ENCODE peak calls at places on chromosomes 13 and 19, in nine cellular contexts. One of them, this sample, is unnamed. For H3K4me1, the result is how much of the 10 kb centered on the place peaks cover.

GRCh38 chr13:45370922-45371406 is 30.0 kb upstream of the TPT1 start:
- ATAC-seq in lung: peak
- ATAC-seq in heart right ventricle: peak
- ATAC-seq in CD8-positive, alpha-beta T cell: no peak
- ATAC-seq in upper lobe of left lung: peak
- ATAC-seq in GM12878: peak
- ATAC-seq in psoas muscle: peak
- ATAC-seq in RWPE2: peak
- ATAC-seq in left lung: peak
- ATAC-seq in this sample: peak

GRCh38 chr13:41345165-41345920 is 34.3 kb downstream of the NAA16 start:
- ATAC-seq in lung: no peak
- ATAC-seq in heart right ventricle: peak
- ATAC-seq in CD8-positive, alpha-beta T cell: no peak
- ATAC-seq in upper lobe of left lung: no peak
- ATAC-seq in GM12878: no peak
- ATAC-seq in psoas muscle: no peak
- ATAC-seq in RWPE2: no peak
- ATAC-seq in left lung: no peak
- ATAC-seq in this sample: no peak

GRCh38 chr19:23346696-23347095 is 48.6 kb downstream of the ZNF91 start:
- ATAC-seq in lung: no peak
- ATAC-seq in heart right ventricle: no peak
- ATAC-seq in CD8-positive, alpha-beta T cell: no peak
- ATAC-seq in upper lobe of left lung: no peak
- ATAC-seq in GM12878: no peak
- ATAC-seq in psoas muscle: no peak
- ATAC-seq in RWPE2: no peak
- ATAC-seq in left lung: no peak
- ATAC-seq in this sample: no peak

GRCh38 chr19:48613024-48613851 is 1.6 kb downstream of the FAM83E start:
- ATAC-seq in lung: no peak
- ATAC-seq in heart right ventricle: no peak
- ATAC-seq in CD8-positive, alpha-beta T cell: no peak
- ATAC-seq in upper lobe of left lung: no peak
- ATAC-seq in GM12878: peak
- ATAC-seq in psoas muscle: peak
- ATAC-seq in RWPE2: no peak
- ATAC-seq in left lung: no peak
- ATAC-seq in this sample: no peak

GRCh38 chr13:38008636-38009035 is 139.1 kb upstream of the TRPC4 start:
- ATAC-seq in lung: no peak
- ATAC-seq in heart right ventricle: no peak
- ATAC-seq in CD8-positive, alpha-beta T cell: no peak
- ATAC-seq in upper lobe of left lung: no peak
- ATAC-seq in GM12878: no peak
- ATAC-seq in psoas muscle: no peak
- ATAC-seq in RWPE2: no peak
- ATAC-seq in left lung: no peak
- ATAC-seq in this sample: no peak

GRCh38 chr19:38375748-38376147 is 1.4 kb downstream of the PSMD8 start:
- ATAC-seq in lung: no peak
- ATAC-seq in heart right ventricle: peak
- ATAC-seq in CD8-positive, alpha-beta T cell: no peak
- ATAC-seq in upper lobe of left lung: no peak
- ATAC-seq in GM12878: no peak
- ATAC-seq in psoas muscle: peak
- ATAC-seq in RWPE2: no peak
- ATAC-seq in left lung: no peak
- ATAC-seq in this sample: no peak

GRCh38 chr19:10305139-10305806 is 4.3 kb downstream of the ZGLP1 start:
- ATAC-seq in lung: peak
- ATAC-seq in heart right ventricle: peak
- ATAC-seq in CD8-positive, alpha-beta T cell: no peak
- ATAC-seq in upper lobe of left lung: no peak
- ATAC-seq in GM12878: no peak
- ATAC-seq in psoas muscle: no peak
- ATAC-seq in RWPE2: peak
- ATAC-seq in left lung: peak
- ATAC-seq in this sample: no peak

GRCh38 chr19:31372245-31372781 is 23.1 kb upstream of the TSHZ3 start:
- ATAC-seq in lung: no peak
- ATAC-seq in heart right ventricle: no peak
- ATAC-seq in CD8-positive, alpha-beta T cell: no peak
- ATAC-seq in upper lobe of left lung: no peak
- ATAC-seq in GM12878: no peak
- ATAC-seq in psoas muscle: no peak
- ATAC-seq in RWPE2: no peak
- ATAC-seq in left lung: no peak
- ATAC-seq in this sample: no peak

GRCh38 chr13:30487075-30487470 is 21.3 kb upstream of the HMGB1 start:
- ATAC-seq in lung: no peak
- ATAC-seq in heart right ventricle: no peak
- ATAC-seq in CD8-positive, alpha-beta T cell: no peak
- ATAC-seq in upper lobe of left lung: no peak
- ATAC-seq in GM12878: no peak
- ATAC-seq in psoas muscle: no peak
- ATAC-seq in RWPE2: no peak
- ATAC-seq in left lung: peak
- ATAC-seq in this sample: no peak

GRCh38 chr13:91126806-91127205 is 220.7 kb upstream of the MIR17HG start:
- ATAC-seq in lung: no peak
- ATAC-seq in heart right ventricle: no peak
- ATAC-seq in CD8-positive, alpha-beta T cell: no peak
- ATAC-seq in upper lobe of left lung: no peak
- ATAC-seq in GM12878: no peak
- ATAC-seq in psoas muscle: no peak
- ATAC-seq in RWPE2: no peak
- ATAC-seq in left lung: no peak
- ATAC-seq in this sample: no peak

GRCh38 chr19:48290341-48290922 is 20.6 kb downstream of the ZNF114 start:
- ATAC-seq in lung: no peak
- ATAC-seq in heart right ventricle: peak
- ATAC-seq in CD8-positive, alpha-beta T cell: no peak
- ATAC-seq in upper lobe of left lung: no peak
- ATAC-seq in GM12878: no peak
- ATAC-seq in psoas muscle: no peak
- ATAC-seq in RWPE2: peak
- ATAC-seq in left lung: peak
- ATAC-seq in this sample: peak

GRCh38 chr19:30862876-30863275 is 486.4 kb downstream of the TSHZ3 start:
- ATAC-seq in lung: no peak
- ATAC-seq in heart right ventricle: no peak
- ATAC-seq in CD8-positive, alpha-beta T cell: no peak
- ATAC-seq in upper lobe of left lung: no peak
- ATAC-seq in GM12878: no peak
- ATAC-seq in psoas muscle: no peak
- ATAC-seq in RWPE2: no peak
- ATAC-seq in left lung: no peak
- ATAC-seq in this sample: no peak

GRCh38 chr13:19561585-19561984 is 253 bp upstream of the TPTE2 start:
- ATAC-seq in lung: no peak
- ATAC-seq in heart right ventricle: no peak
- ATAC-seq in CD8-positive, alpha-beta T cell: no peak
- ATAC-seq in upper lobe of left lung: peak
- ATAC-seq in GM12878: no peak
- ATAC-seq in psoas muscle: no peak
- ATAC-seq in RWPE2: no peak
- ATAC-seq in left lung: no peak
- ATAC-seq in this sample: no peak

GRCh38 chr13:102817907-102818306 is 19.0 kb downstream of the BIVM start:
- ATAC-seq in lung: no peak
- ATAC-seq in heart right ventricle: no peak
- ATAC-seq in CD8-positive, alpha-beta T cell: no peak
- ATAC-seq in upper lobe of left lung: no peak
- ATAC-seq in GM12878: no peak
- ATAC-seq in psoas muscle: no peak
- ATAC-seq in RWPE2: no peak
- ATAC-seq in left lung: no peak
- ATAC-seq in this sample: no peak

GRCh38 chr19:39165857-39166256 is 30.9 kb upstream of the NCCRP1 start:
- ATAC-seq in lung: no peak
- ATAC-seq in heart right ventricle: no peak
- ATAC-seq in CD8-positive, alpha-beta T cell: no peak
- ATAC-seq in upper lobe of left lung: no peak
- ATAC-seq in GM12878: no peak
- ATAC-seq in psoas muscle: no peak
- ATAC-seq in RWPE2: no peak
- ATAC-seq in left lung: no peak
- ATAC-seq in this sample: no peak

GRCh38 chr13:60019119-60019993 is 144.4 kb downstream of the DIAPH3 start:
- ATAC-seq in lung: peak
- ATAC-seq in heart right ventricle: no peak
- ATAC-seq in CD8-positive, alpha-beta T cell: no peak
- ATAC-seq in upper lobe of left lung: no peak
- ATAC-seq in GM12878: peak
- ATAC-seq in psoas muscle: no peak
- ATAC-seq in RWPE2: peak
- ATAC-seq in left lung: peak
- ATAC-seq in this sample: no peak

GRCh38 chr13:96671073-96671472 is 323.2 kb downstream of the OXGR1 start:
- ATAC-seq in lung: no peak
- ATAC-seq in heart right ventricle: no peak
- ATAC-seq in CD8-positive, alpha-beta T cell: no peak
- ATAC-seq in upper lobe of left lung: no peak
- ATAC-seq in GM12878: no peak
- ATAC-seq in psoas muscle: no peak
- ATAC-seq in RWPE2: peak
- ATAC-seq in left lung: no peak
- ATAC-seq in this sample: no peak

GRCh38 chr13:110615322-110616102 is at the start of gene NAXD:
- ATAC-seq in lung: peak
- ATAC-seq in heart right ventricle: peak
- ATAC-seq in CD8-positive, alpha-beta T cell: peak
- ATAC-seq in upper lobe of left lung: peak
- ATAC-seq in GM12878: peak
- ATAC-seq in psoas muscle: peak
- ATAC-seq in RWPE2: peak
- ATAC-seq in left lung: peak
- ATAC-seq in this sample: peak

GRCh38 chr13:44848956-44849748 is 140.1 kb downstream of the NUFIP1 start:
- ATAC-seq in lung: no peak
- ATAC-seq in heart right ventricle: no peak
- ATAC-seq in CD8-positive, alpha-beta T cell: no peak
- ATAC-seq in upper lobe of left lung: no peak
- ATAC-seq in GM12878: no peak
- ATAC-seq in psoas muscle: no peak
- ATAC-seq in RWPE2: no peak
- ATAC-seq in left lung: no peak
- ATAC-seq in this sample: peak

GRCh38 chr13:19960673-19961015 is 2.1 kb downstream of the ZMYM2 start:
- ATAC-seq in lung: no peak
- ATAC-seq in heart right ventricle: no peak
- ATAC-seq in CD8-positive, alpha-beta T cell: no peak
- ATAC-seq in upper lobe of left lung: no peak
- ATAC-seq in GM12878: no peak
- ATAC-seq in psoas muscle: no peak
- ATAC-seq in RWPE2: no peak
- ATAC-seq in left lung: no peak
- ATAC-seq in this sample: no peak

DNA sequence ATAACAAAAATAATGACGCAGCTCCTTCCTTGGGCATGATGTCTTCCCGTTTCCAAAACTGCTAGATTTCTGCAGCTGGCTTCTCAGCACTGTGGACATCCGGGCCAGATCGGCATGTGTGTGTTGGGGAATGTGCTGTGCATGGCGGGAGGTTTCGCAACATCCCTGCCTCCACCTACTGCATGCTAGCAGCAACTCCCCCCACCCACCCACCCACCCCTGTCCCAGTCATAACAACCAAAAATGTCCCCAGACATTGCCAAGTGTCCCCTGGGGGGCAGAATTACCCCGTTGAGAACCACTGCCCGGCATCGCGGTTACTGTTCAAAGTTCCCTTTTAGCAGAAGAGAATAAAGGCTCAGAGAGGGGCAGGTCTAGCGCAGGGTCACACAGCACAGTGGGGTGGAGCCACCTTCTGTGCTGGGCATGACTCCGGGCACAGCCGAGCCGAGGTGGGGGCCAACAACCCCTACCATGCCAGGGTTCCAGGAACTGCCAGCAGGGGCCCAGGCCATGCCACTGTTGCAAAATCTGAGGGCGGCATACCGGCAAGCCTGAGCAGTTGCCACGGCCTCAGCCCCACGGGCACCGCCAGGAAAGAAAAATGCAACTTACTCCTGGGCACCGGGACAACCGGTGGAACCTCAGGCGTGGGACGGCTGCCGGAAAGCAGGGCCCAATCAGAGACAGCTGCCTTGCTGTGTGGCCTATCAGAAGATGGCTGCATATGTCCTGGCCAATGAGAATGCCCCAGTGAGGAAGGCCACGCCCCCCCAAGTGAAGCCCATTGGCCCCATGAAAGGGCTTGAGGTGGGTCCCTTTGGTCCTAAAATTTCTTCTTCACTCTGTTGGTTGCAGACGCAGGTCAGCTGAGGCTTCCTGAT is 22.5 kb upstream of the NFIC start:
- ATAC-seq in lung: peak
- ATAC-seq in heart right ventricle: peak
- ATAC-seq in CD8-positive, alpha-beta T cell: peak
- ATAC-seq in upper lobe of left lung: peak
- ATAC-seq in GM12878: peak
- ATAC-seq in psoas muscle: peak
- ATAC-seq in RWPE2: peak
- ATAC-seq in left lung: peak
- ATAC-seq in this sample: peak
- TF ChIP-seq CTCF in lung: no peak
- TF ChIP-seq CTCF in heart right ventricle: no peak
- TF ChIP-seq CTCF in CD8-positive, alpha-beta T cell: no peak
- TF ChIP-seq CTCF in upper lobe of left lung: peak
- TF ChIP-seq CTCF in GM12878: peak
- TF ChIP-seq CTCF in psoas muscle: no peak
- TF ChIP-seq CTCF in RWPE2: no peak
- TF ChIP-seq CTCF in left lung: no peak
- TF ChIP-seq CTCF in this sample: no peak

GRCh38 chr19:5627395-5627904 is 4.6 kb downstream of the SAFB start:
- ATAC-seq in lung: no peak
- ATAC-seq in heart right ventricle: no peak
- ATAC-seq in CD8-positive, alpha-beta T cell: no peak
- ATAC-seq in upper lobe of left lung: no peak
- ATAC-seq in GM12878: peak
- ATAC-seq in psoas muscle: no peak
- ATAC-seq in RWPE2: no peak
- ATAC-seq in left lung: peak
- ATAC-seq in this sample: no peak
- H3K4me1 ChIP-seq in lung: under half
- H3K4me1 ChIP-seq in heart right ventricle: half or more
- H3K4me1 ChIP-seq in CD8-positive, alpha-beta T cell: half or more
- H3K4me1 ChIP-seq in upper lobe of left lung: half or more
- H3K4me1 ChIP-seq in GM12878: under half
- H3K4me1 ChIP-seq in psoas muscle: half or more
- H3K4me1 ChIP-seq in RWPE2: under half
- H3K4me1 ChIP-seq in left lung: half or more
- H3K4me1 ChIP-seq in this sample: under half

GRCh38 chr19:17406887-17407196 is 1.4 kb upstream of the BST2 start:
- ATAC-seq in lung: no peak
- ATAC-seq in heart right ventricle: no peak
- ATAC-seq in CD8-positive, alpha-beta T cell: no peak
- ATAC-seq in upper lobe of left lung: no peak
- ATAC-seq in GM12878: no peak
- ATAC-seq in psoas muscle: no peak
- ATAC-seq in RWPE2: no peak
- ATAC-seq in left lung: no peak
- ATAC-seq in this sample: no peak
- H3K4me3 ChIP-seq in lung: no peak
- H3K4me3 ChIP-seq in heart right ventricle: peak
- H3K4me3 ChIP-seq in CD8-positive, alpha-beta T cell: peak
- H3K4me3 ChIP-seq in upper lobe of left lung: peak
- H3K4me3 ChIP-seq in GM12878: peak
- H3K4me3 ChIP-seq in psoas muscle: peak
- H3K4me3 ChIP-seq in RWPE2: no peak
- H3K4me3 ChIP-seq in left lung: peak
- H3K4me3 ChIP-seq in this sample: no peak

GRCh38 chr13:28805193-28805819 is 14.8 kb upstream of the MTUS2 start:
- ATAC-seq in lung: no peak
- ATAC-seq in heart right ventricle: no peak
- ATAC-seq in CD8-positive, alpha-beta T cell: no peak
- ATAC-seq in upper lobe of left lung: no peak
- ATAC-seq in GM12878: peak
- ATAC-seq in psoas muscle: no peak
- ATAC-seq in RWPE2: no peak
- ATAC-seq in left lung: no peak
- ATAC-seq in this sample: no peak
- TF ChIP-seq CTCF in lung: no peak
- TF ChIP-seq CTCF in heart right ventricle: no peak
- TF ChIP-seq CTCF in CD8-positive, alpha-beta T cell: no peak
- TF ChIP-seq CTCF in upper lobe of left lung: no peak
- TF ChIP-seq CTCF in GM12878: peak
- TF ChIP-seq CTCF in psoas muscle: no peak
- TF ChIP-seq CTCF in RWPE2: peak
- TF ChIP-seq CTCF in left lung: peak
- TF ChIP-seq CTCF in this sample: no peak